ENCODE peak calls at places on chromosome 9, in ten cellular contexts. S is coronary artery, Z is stomach, N is OCI-LY7, B is GM23338, K is MM.1S, R is dorsolateral prefrontal cortex, H is colonic mucosa, E is substantia nigra, T is brain microvascular endothelial cell. J is an unnamed sample.

GRCh38 chr9:72909428-72909827 is 43.4 kb downstream of the ALDH1A1 start:
- DNase-seq in H (peak; percentile 29), R (no peak), B (no peak), K (no peak), E (no peak), S (no peak), N (no peak), T (no peak), Z (no peak), J (no peak)

GRCh38 chr9:23581936-23582335 is 244.1 kb downstream of the ELAVL2 start:
- DNase-seq in K (no peak), H (no peak), B (no peak), Z (no peak), S (no peak), N (no peak), E (no peak), R (no peak), T (no peak), J (no peak)

GRCh38 chr9:33161011-33161588 is 6.0 kb downstream of the B4GALT1 start:
- DNase-seq in B (no peak), Z (peak; percentile 62), S (peak; percentile 86), H (peak; percentile 68), N (no peak), R (no peak), E (no peak), T (peak; percentile 97), K (no peak), J (no peak)

GRCh38 chr9:112378441-112379176 is 1.3 kb upstream of the HSDL2 start:
- DNase-seq in Z (no peak), N (no peak), S (no peak), B (no peak), R (no peak), T (peak; percentile 27), K (no peak), H (peak; percentile 51), E (no peak), J (no peak)

GRCh38 chr9:107675476-107676264 is 186.1 kb upstream of the KLF4 start:
- DNase-seq in R (no peak), S (no peak), T (no peak), N (no peak), K (no peak), Z (no peak), H (no peak), E (no peak), B (no peak), J (no peak)

GRCh38 chr9:133147412-133148271 is 16.1 kb downstream of the GBGT1 start:
- DNase-seq in Z (peak; percentile 85), T (peak; percentile 52), B (peak; percentile 96), K (peak; percentile 73), S (no peak), H (peak; percentile 91), N (peak; percentile 77), R (peak; percentile 86), E (peak; percentile 38), J (peak; percentile 71)

GRCh38 chr9:105299190-105299854 is 54.9 kb downstream of the SLC44A1 start:
- DNase-seq in H (peak; percentile 36), Z (peak; percentile 41), S (peak; percentile 77), T (peak; percentile 98), N (no peak), B (no peak), K (no peak), E (no peak), R (no peak), J (no peak)

GRCh38 chr9:91948423-91949292 is 1.4 kb downstream of the ROR2 start:
- DNase-seq in K (peak; percentile 77), R (no peak), H (peak; percentile 57), T (peak; percentile 20), N (no peak), B (peak; percentile 88), E (no peak), Z (peak; percentile 76), S (no peak), J (peak; percentile 24)

DNA sequence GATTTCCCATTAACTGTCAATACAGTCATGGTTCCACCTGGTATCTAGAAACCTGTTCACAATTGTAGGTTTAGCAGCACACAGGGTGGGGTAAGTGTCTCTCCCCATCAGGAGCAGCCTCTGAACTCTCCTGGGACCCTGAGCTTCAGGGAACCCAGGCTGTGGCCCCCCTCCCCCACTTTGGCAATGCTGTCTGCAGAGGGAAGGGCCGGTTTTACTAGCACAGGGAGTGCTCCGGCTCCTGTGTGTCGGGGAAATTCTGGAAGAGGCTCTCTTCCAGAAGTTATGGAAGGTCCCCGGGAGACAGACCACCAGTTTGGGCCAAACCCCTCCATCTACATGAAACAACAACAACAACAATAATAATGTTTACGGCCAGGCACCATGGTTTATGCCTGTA is 9.9 kb downstream of the DAB2IP start:
- DNase-seq in R (no peak), N (no peak), Z (no peak), B (no peak), H (peak; percentile 38), S (no peak), K (no peak), T (no peak), E (no peak), J (no peak)
- H3K27ac ChIP-seq in R (no peak overlapping the region), N (no peak overlapping the region), Z (no peak overlapping the region), B (no peak overlapping the region), H (no peak overlapping the region), S (no peak overlapping the region), K (no peak overlapping the region), T (no peak overlapping the region), E (no peak overlapping the region), J (no peak overlapping the region)

GRCh38 chr9:82763631-82764030 is 299.3 kb downstream of the RASEF start:
- DNase-seq in T (no peak), E (no peak), B (peak; percentile 64), K (no peak), H (no peak), Z (no peak), S (no peak), N (peak; percentile 5), R (no peak), J (no peak)

GRCh38 chr9:82757921-82758320 is 305.0 kb downstream of the RASEF start:
- DNase-seq in B (no peak), K (no peak), S (no peak), H (no peak), R (no peak), N (no peak), E (no peak), T (no peak), Z (no peak), J (no peak)

GRCh38 chr9:82764270-82764669 is 298.7 kb downstream of the RASEF start:
- DNase-seq in B (no peak), N (no peak), E (no peak), Z (no peak), R (no peak), H (no peak), K (no peak), T (no peak), S (no peak), J (no peak)

DNA sequence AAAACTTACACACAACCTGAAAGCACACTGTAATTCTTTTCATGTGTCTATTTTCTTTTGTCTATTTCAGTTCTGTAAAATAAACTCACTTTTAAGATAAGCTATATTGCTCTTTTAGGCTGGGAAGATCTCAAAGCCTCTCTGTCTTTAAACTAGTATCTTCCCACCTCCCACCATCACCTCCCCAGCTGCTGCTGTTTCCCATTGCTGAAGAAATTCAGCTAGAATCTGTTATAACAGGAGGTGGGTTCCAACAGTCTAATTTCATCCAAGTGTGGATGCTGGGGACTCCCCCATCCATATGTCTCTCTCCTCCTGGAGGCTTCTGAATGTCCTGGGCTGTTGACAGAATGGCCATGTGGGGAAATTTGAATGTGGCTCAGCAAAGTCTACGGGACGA is 301.0 kb downstream of the RASEF start:
- DNase-seq in Z (no peak), R (peak; percentile 66), S (no peak), K (no peak), T (no peak), H (no peak), E (no peak), N (no peak), B (no peak), J (no peak)
- H3K27ac ChIP-seq in Z (no peak overlapping the region), R (no peak overlapping the region), S (no peak overlapping the region), K (no peak overlapping the region), T (no peak overlapping the region), H (no peak overlapping the region), E (no peak overlapping the region), N (no peak overlapping the region), B (no peak overlapping the region), J (no peak overlapping the region)

DNA sequence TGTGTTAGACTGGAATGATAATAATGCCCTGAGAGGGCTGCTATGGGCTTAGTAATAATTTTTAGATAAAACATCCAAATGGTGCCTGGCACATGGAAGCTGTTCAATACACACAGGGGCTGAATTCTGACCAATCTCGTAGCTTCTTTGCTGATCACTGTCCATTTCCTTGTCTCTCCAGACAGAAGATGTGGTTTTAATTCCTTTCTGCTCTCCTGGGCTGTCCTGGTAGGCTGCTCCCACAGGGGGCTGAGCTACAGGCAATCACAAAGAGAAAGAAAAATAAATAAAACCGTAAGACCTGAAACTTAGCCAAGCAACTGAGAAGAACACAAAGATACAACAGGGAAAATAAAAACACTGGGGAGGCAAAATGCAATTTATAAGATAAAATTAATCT is 136.5 kb downstream of the CDK5RAP2 start:
- DNase-seq in H (no peak), K (no peak), Z (no peak), T (peak; percentile 81), N (no peak), B (no peak), E (no peak), S (no peak), R (no peak), J (no peak)
- H3K27ac ChIP-seq in H (no peak overlapping the region), K (no peak overlapping the region), Z (no peak overlapping the region), T (peak overlapping the region; percentile 97), N (no peak overlapping the region), B (no peak overlapping the region), E (no peak overlapping the region), S (peak overlapping the region; percentile 73), R (no peak overlapping the region), J (no peak overlapping the region)

GRCh38 chr9:85230081-85230480 is 511.7 kb downstream of the AGTPBP1 start:
- DNase-seq in B (no peak), S (no peak), N (no peak), H (no peak), R (no peak), K (no peak), E (no peak), Z (no peak), T (no peak), J (no peak)

GRCh38 chr9:85228111-85228855 is 513.5 kb downstream of the AGTPBP1 start:
- DNase-seq in T (no peak), Z (no peak), E (no peak), R (no peak), H (no peak), B (no peak), N (no peak), S (no peak), K (no peak), J (no peak)

GRCh38 chr9:85224729-85225128 is 517.0 kb downstream of the AGTPBP1 start:
- DNase-seq in N (no peak), H (no peak), S (no peak), T (peak; percentile 52), K (no peak), R (no peak), B (no peak), Z (no peak), E (no peak), J (no peak)

GRCh38 chr9:85223506-85224108 is 518.1 kb downstream of the AGTPBP1 start:
- DNase-seq in K (no peak), S (no peak), T (no peak), N (no peak), E (no peak), R (no peak), B (no peak), Z (no peak), H (no peak), J (no peak)

DNA sequence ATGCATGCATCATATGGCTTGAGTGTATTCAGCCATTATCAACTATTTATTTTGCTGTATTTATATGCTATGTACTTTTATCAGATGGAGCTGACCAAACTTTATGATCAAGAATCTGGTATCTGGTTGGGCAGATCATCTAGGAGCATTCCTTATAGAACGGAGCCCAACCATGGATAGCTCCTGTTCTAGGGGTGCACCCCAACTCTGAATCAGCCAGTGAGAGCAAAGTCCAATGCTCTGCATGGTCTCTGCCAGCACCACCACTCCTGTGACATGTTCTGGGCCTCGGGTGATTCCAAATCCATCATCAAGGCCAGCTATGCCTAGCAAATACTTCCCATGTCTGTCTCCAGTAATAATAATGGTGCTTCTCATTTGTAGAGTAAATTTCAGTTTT is 517.5 kb downstream of the AGTPBP1 start:
- DNase-seq in E (no peak), S (no peak), H (no peak), N (no peak), R (no peak), B (no peak), Z (no peak), T (no peak), K (no peak), J (no peak)
- H3K27ac ChIP-seq in E (no peak overlapping the region), S (peak overlapping the region; percentile 72), H (no peak overlapping the region), N (no peak overlapping the region), R (no peak overlapping the region), B (no peak overlapping the region), Z (no peak overlapping the region), T (no peak overlapping the region), K (no peak overlapping the region), J (no peak overlapping the region)